ENCODE peak calls at places on chromosomes 2 and 18, in four cellular contexts. D, F, Z and E are unnamed samples.

GRCh38 chr2:33168425-33168824 is 221.7 kb downstream of the LTBP1 start:
- DNase-seq in D (no peak), F (no peak), Z (no peak), E (no peak)

GRCh38 chr18:3071676-3072075 is 58.7 kb upstream of the LPIN2 start:
- DNase-seq in D (no peak), F (no peak), Z (no peak), E (no peak)

GRCh38 chr2:50556934-50557575 is 474.9 kb downstream of the NRXN1 start:
- DNase-seq in D (no peak), F (no peak), Z (peak; percentile 97), E (no peak)

GRCh38 chr2:173667415-173667814 is 297.8 kb downstream of the SP3 start:
- DNase-seq in D (no peak), F (peak; percentile 7), Z (no peak), E (no peak)

GRCh38 chr2:46239847-46240181 is 57.4 kb upstream of the EPAS1 start:
- DNase-seq in D (no peak), F (no peak), Z (no peak), E (no peak)

GRCh38 chr2:164560181-164560792 is 61.0 kb downstream of the GRB14 start:
- DNase-seq in D (no peak), F (peak; percentile 49), Z (peak; percentile 3), E (no peak)

GRCh38 chr2:136182315-136182714 is 64.4 kb upstream of the CXCR4 start:
- DNase-seq in D (no peak), F (peak; percentile 11), Z (no peak), E (no peak)

GRCh38 chr2:68466361-68466777 is 725 bp downstream of the FBXO48 start:
- DNase-seq in D (peak; percentile 11), F (peak; percentile 15), Z (peak; percentile 89), E (peak; percentile 19)

GRCh38 chr2:151033454-151034248 is 228.0 kb downstream of the RBM43 start:
- DNase-seq in D (no peak), F (no peak), Z (no peak), E (no peak)

GRCh38 chr2:229419158-229419557 is 148.1 kb upstream of the PID1 start:
- DNase-seq in D (no peak), F (no peak), Z (no peak), E (no peak)

GRCh38 chr18:78587626-78588600 is 391.7 kb upstream of the SALL3 start:
- DNase-seq in D (no peak), F (no peak), Z (no peak), E (no peak)

GRCh38 chr18:11909081-11909410 is 929 bp upstream of the MPPE1 start:
- DNase-seq in D (no peak), F (no peak), Z (no peak), E (no peak)

GRCh38 chr2:163248321-163249090 is 409.9 kb upstream of the KCNH7 start:
- DNase-seq in D (no peak), F (no peak), Z (peak; percentile 39), E (no peak)

GRCh38 chr2:241703128-241703604 is 1.3 kb downstream of the ING5 start:
- DNase-seq in D (no peak), F (no peak), Z (no peak), E (no peak)

GRCh38 chr18:37684183-37684582 is 118.6 kb upstream of the CELF4 start:
- DNase-seq in D (no peak), F (no peak), Z (no peak), E (no peak)

GRCh38 chr2:206982360-206982759 is 43.0 kb downstream of the CPO start:
- DNase-seq in D (no peak), F (no peak), Z (no peak), E (no peak)

GRCh38 chr2:12350821-12351220 is 365.9 kb upstream of the TRIB2 start:
- DNase-seq in D (no peak), F (no peak), Z (no peak), E (no peak)

GRCh38 chr2:101820519-101820918 is 123.0 kb downstream of the MAP4K4 start:
- DNase-seq in D (no peak), F (no peak), Z (peak; percentile 86), E (no peak)

GRCh38 chr2:175181104-175181876 is at the start of gene ATP5MC3:
- DNase-seq in D (peak; percentile 98), F (peak; percentile 96), Z (peak; percentile 82), E (peak; percentile 97)

GRCh38 chr2:235694721-235695601 is 201.1 kb downstream of the AGAP1 start:
- DNase-seq in D (no peak), F (peak; percentile 41), Z (no peak), E (no peak)

GRCh38 chr2:231386446-231386845 is 9.1 kb upstream of the B3GNT7 start:
- DNase-seq in D (no peak), F (no peak), Z (peak; percentile 88), E (no peak)

GRCh38 chr2:137689549-137689948 is 274.7 kb upstream of the HNMT start:
- DNase-seq in D (no peak), F (no peak), Z (peak; percentile 65), E (no peak)

GRCh38 chr2:740446-741293 is 63.5 kb upstream of the TMEM18 start:
- DNase-seq in D (peak; percentile 81), F (peak; percentile 85), Z (peak; percentile 78), E (peak; percentile 38)

GRCh38 chr2:133836220-133836619 is 268.0 kb upstream of the NCKAP5 start:
- DNase-seq in D (no peak), F (no peak), Z (no peak), E (no peak)

GRCh38 chr2:18476484-18476883 is 84.0 kb downstream of the RDH14 start:
- DNase-seq in D (no peak), F (no peak), Z (no peak), E (no peak)

GRCh38 chr2:239769574-239770145 is 255.5 kb downstream of the NDUFA10 start:
- DNase-seq in D (no peak), F (no peak), Z (no peak), E (no peak)

GRCh38 chr2:47088371-47089082 is 66.6 kb downstream of the STPG4 start:
- DNase-seq in D (peak; percentile 49), F (peak; percentile 47), Z (peak; percentile 58), E (no peak)

GRCh38 chr2:216596234-216596985 is 36.8 kb upstream of the IGFBP2 start:
- DNase-seq in D (no peak), F (no peak), Z (peak; percentile 51), E (no peak)

GRCh38 chr2:74864728-74865722 is 31.1 kb downstream of the HK2 start:
- DNase-seq in D (peak; percentile 43), F (no peak), Z (peak; percentile 76), E (peak; percentile 81)

GRCh38 chr18:76234559-76234958 is 260.5 kb downstream of the ZNF516 start:
- DNase-seq in D (no peak), F (no peak), Z (peak; percentile 2), E (no peak)

GRCh38 chr2:112137516-112138142 is 556 bp upstream of the FBLN7 start:
- DNase-seq in D (no peak), F (peak; percentile 35), Z (peak; percentile 5), E (no peak)
- TF ChIP-seq EZH2 in D (no peak), F (no peak), Z (no peak), E (peak; percentile 49)

GRCh38 chr2:219253753-219254589 is at the start of gene TUBA4A:
- DNase-seq in D (peak; percentile 95), F (peak; percentile 58), Z (peak; percentile 18), E (peak; percentile 87)

GRCh38 chr2:219251656-219252055 is 1.4 kb upstream of the TUBA4B start:
- DNase-seq in D (no peak), F (no peak), Z (no peak), E (no peak)

GRCh38 chr2:219252570-219252899 is 508 bp upstream of the TUBA4B start:
- DNase-seq in D (peak; percentile 52), F (no peak), Z (no peak), E (no peak)

GRCh38 chr2:219252084-219252483 is 959 bp upstream of the TUBA4B start:
- DNase-seq in D (no peak), F (no peak), Z (no peak), E (no peak)

DNA sequence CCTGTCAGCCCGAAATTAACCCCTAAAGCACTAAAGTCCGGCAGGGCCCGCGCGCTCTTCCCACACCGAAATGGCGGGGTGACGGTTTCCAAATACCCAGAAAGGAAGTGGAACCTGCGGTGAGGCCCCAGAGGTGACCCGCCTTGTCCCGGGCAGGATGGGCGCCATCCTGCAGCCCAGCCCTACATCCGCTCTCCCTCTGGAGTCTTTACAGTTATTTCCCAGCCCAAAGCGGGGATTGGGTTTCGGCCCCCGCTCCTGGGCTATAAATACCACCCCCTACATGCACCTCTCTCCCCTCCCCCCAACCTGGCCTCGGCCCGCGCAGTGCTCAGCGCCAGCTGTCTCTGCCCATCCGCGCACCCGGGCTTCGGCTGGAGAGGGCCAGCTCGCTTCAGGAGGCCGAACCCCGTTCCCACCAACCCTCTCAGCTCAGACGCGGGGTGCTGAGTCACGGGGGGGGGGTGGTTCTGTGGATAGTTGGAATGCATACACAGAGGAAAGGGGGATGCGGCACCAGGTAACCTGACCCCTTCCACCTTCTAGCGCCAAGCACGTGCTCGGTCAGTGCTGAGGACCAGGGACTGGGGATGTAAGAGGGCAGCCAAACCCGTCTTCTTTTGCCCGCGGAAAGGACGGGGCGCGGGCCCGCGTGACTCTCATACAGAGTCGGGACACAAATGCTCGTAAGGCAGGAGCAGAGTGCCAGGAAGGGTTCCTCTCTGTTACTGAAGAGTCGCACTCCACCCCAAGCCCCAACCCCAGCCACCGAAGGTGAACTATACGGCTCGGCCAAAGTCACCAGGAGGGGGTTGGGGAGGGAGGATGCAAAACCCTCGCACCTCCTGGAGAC is at the start of gene TUBA4B:
- DNase-seq in D (peak; percentile 58), F (no peak), Z (peak; percentile 34), E (peak; percentile 67)
- TF ChIP-seq EZH2 in D (no peak), F (no peak), Z (peak; percentile 21), E (no peak)

GRCh38 chr18:34223893-34224422 is 755 bp downstream of the NOL4 start:
- DNase-seq in D (no peak), F (no peak), Z (no peak), E (no peak)
- TF ChIP-seq EZH2 in D (no peak), F (no peak), Z (no peak), E (no peak)

GRCh38 chr2:85750509-85751299 is 3.1 kb upstream of the ATOH8 start:
- DNase-seq in D (peak; percentile 55), F (peak; percentile 70), Z (no peak), E (peak; percentile 66)
- TF ChIP-seq EZH2 in D (no peak), F (no peak), Z (no peak), E (no peak)

GRCh38 chr2:153479527-153479926 is 965 bp upstream of the RPRM start:
- DNase-seq in D (no peak), F (no peak), Z (peak; percentile 1), E (no peak)

GRCh38 chr2:153477096-153477555 is 1.4 kb downstream of the RPRM start:
- DNase-seq in D (no peak), F (no peak), Z (no peak), E (no peak)

GRCh38 chr2:153477641-153478288 is 797 bp downstream of the RPRM start:
- DNase-seq in D (no peak), F (no peak), Z (no peak), E (no peak)

GRCh38 chr2:153476491-153477095 is 2.0 kb downstream of the RPRM start:
- DNase-seq in D (no peak), F (no peak), Z (no peak), E (no peak)

GRCh38 chr2:153478289-153479261 is at the start of gene RPRM:
- DNase-seq in D (peak; percentile 55), F (peak; percentile 35), Z (peak; percentile 29), E (no peak)
- TF ChIP-seq EZH2 in D (no peak), F (peak; percentile 90), Z (peak; percentile 76), E (no peak)

DNA sequence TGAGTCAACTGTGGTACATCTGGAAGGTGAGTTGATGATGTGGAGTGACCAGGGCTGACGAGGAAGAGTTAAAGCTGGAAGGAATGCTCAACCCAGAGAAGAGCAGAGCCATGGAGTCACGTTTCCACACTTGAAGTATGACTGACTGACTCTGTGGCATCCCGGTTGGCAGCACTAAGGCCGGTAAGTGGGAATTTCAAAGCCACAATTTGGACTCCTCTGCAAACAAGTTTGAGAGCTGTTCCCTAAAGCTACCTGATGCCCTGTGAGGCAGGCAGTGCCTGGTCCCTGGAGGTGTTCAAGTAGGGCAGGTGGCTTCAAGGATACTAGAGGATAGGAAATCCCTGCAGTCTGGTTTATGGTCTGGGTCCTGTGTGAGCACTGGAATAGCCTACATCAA is 69.3 kb upstream of the ITGB6 start:
- DNase-seq in D (no peak), F (no peak), Z (peak; percentile 34), E (no peak)
- TF ChIP-seq EZH2 in D (no peak), F (no peak), Z (no peak), E (no peak)